ENCODE peak calls at places on chromosomes 6 and 20, in five cellular contexts. One of them, this sample, is unnamed.
A peak's percentile ranks its signal among the peaks of the same experiment; 100 is the strongest.

GRCh38 chr6:93575495-93575894 is 156.1 kb upstream of the EPHA7 start:
- DNase-seq in amygdala: no peak
- DNase-seq in SK-MEL-5: no peak
- DNase-seq in neural crest cell: no peak
- DNase-seq in HFFc6: no peak
- DNase-seq in this sample: no peak

GRCh38 chr6:45253457-45253856 is 74.7 kb upstream of the RUNX2 start:
- DNase-seq in amygdala: no peak
- DNase-seq in SK-MEL-5: no peak
- DNase-seq in neural crest cell: no peak
- DNase-seq in HFFc6: no peak
- DNase-seq in this sample: no peak

GRCh38 chr20:32497589-32498224 is 87.4 kb downstream of the NOL4L start:
- DNase-seq in amygdala: no peak
- DNase-seq in SK-MEL-5: no peak
- DNase-seq in neural crest cell: no peak
- DNase-seq in HFFc6: no peak
- DNase-seq in this sample: no peak

GRCh38 chr20:21396045-21396893 is 1.1 kb downstream of the NKX2-4 start:
- DNase-seq in amygdala: no peak
- DNase-seq in SK-MEL-5: no peak
- DNase-seq in neural crest cell: no peak
- DNase-seq in HFFc6: no peak
- DNase-seq in this sample: no peak

GRCh38 chr6:134328138-134328537 is 10.2 kb upstream of the SGK1 start:
- DNase-seq in amygdala: no peak
- DNase-seq in SK-MEL-5: no peak
- DNase-seq in neural crest cell: no peak
- DNase-seq in HFFc6: no peak
- DNase-seq in this sample: no peak

GRCh38 chr6:2733324-2733723 is 17.4 kb downstream of the MYLK4 start:
- DNase-seq in amygdala: peak; percentile 27
- DNase-seq in SK-MEL-5: no peak
- DNase-seq in neural crest cell: no peak
- DNase-seq in HFFc6: no peak
- DNase-seq in this sample: no peak

GRCh38 chr6:167275436-167275835 is 15.7 kb upstream of the UNC93A start:
- DNase-seq in amygdala: no peak
- DNase-seq in SK-MEL-5: no peak
- DNase-seq in neural crest cell: no peak
- DNase-seq in HFFc6: no peak
- DNase-seq in this sample: no peak

GRCh38 chr20:62782149-62782892 is 14.0 kb upstream of the MRGBP start:
- DNase-seq in amygdala: no peak
- DNase-seq in SK-MEL-5: peak; percentile 72
- DNase-seq in neural crest cell: no peak
- DNase-seq in HFFc6: no peak
- DNase-seq in this sample: no peak

GRCh38 chr6:135012764-135013163 is 41.9 kb downstream of the HBS1L start:
- DNase-seq in amygdala: no peak
- DNase-seq in SK-MEL-5: no peak
- DNase-seq in neural crest cell: no peak
- DNase-seq in HFFc6: peak; percentile 60
- DNase-seq in this sample: no peak

GRCh38 chr6:108968746-108969316 is 120.6 kb downstream of the ARMC2 start:
- DNase-seq in amygdala: no peak
- DNase-seq in SK-MEL-5: no peak
- DNase-seq in neural crest cell: no peak
- DNase-seq in HFFc6: no peak
- DNase-seq in this sample: no peak

GRCh38 chr20:58458342-58459057 is 56.7 kb downstream of the APCDD1L start:
- DNase-seq in amygdala: no peak
- DNase-seq in SK-MEL-5: no peak
- DNase-seq in neural crest cell: no peak
- DNase-seq in HFFc6: no peak
- DNase-seq in this sample: no peak

GRCh38 chr6:37540390-37540789 is 40.7 kb upstream of the CCDC167 start:
- DNase-seq in amygdala: no peak
- DNase-seq in SK-MEL-5: peak; percentile 17
- DNase-seq in neural crest cell: no peak
- DNase-seq in HFFc6: no peak
- DNase-seq in this sample: no peak

GRCh38 chr20:24149881-24150307 is 161.3 kb upstream of the GGTLC1 start:
- DNase-seq in amygdala: no peak
- DNase-seq in SK-MEL-5: peak; percentile 71
- DNase-seq in neural crest cell: peak; percentile 56
- DNase-seq in HFFc6: no peak
- DNase-seq in this sample: no peak

GRCh38 chr6:37308084-37308817 is 45.5 kb upstream of the RNF8 start:
- DNase-seq in amygdala: no peak
- DNase-seq in SK-MEL-5: no peak
- DNase-seq in neural crest cell: no peak
- DNase-seq in HFFc6: peak; percentile 18
- DNase-seq in this sample: no peak

GRCh38 chr6:148524976-148525375 is 182.3 kb downstream of the SASH1 start:
- DNase-seq in amygdala: no peak
- DNase-seq in SK-MEL-5: no peak
- DNase-seq in neural crest cell: no peak
- DNase-seq in HFFc6: peak; percentile 88
- DNase-seq in this sample: no peak

GRCh38 chr20:52676282-52676995 is 295.7 kb upstream of the TSHZ2 start:
- DNase-seq in amygdala: no peak
- DNase-seq in SK-MEL-5: no peak
- DNase-seq in neural crest cell: no peak
- DNase-seq in HFFc6: no peak
- DNase-seq in this sample: no peak

GRCh38 chr20:47318027-47318595 is 38.4 kb downstream of the ZMYND8 start:
- DNase-seq in amygdala: peak; percentile 67
- DNase-seq in SK-MEL-5: no peak
- DNase-seq in neural crest cell: no peak
- DNase-seq in HFFc6: peak; percentile 46
- DNase-seq in this sample: no peak

GRCh38 chr20:4699216-4699615 is 22.5 kb upstream of the PRND start:
- DNase-seq in amygdala: no peak
- DNase-seq in SK-MEL-5: no peak
- DNase-seq in neural crest cell: no peak
- DNase-seq in HFFc6: no peak
- DNase-seq in this sample: no peak

GRCh38 chr6:43516367-43516696 is 394 bp downstream of the YIPF3 start:
- DNase-seq in amygdala: no peak
- DNase-seq in SK-MEL-5: no peak
- DNase-seq in neural crest cell: no peak
- DNase-seq in HFFc6: no peak
- DNase-seq in this sample: no peak

GRCh38 chr6:116351101-116351500 is 19.6 kb upstream of the DSE start:
- DNase-seq in amygdala: no peak
- DNase-seq in SK-MEL-5: no peak
- DNase-seq in neural crest cell: no peak
- DNase-seq in HFFc6: no peak
- DNase-seq in this sample: no peak

GRCh38 chr20:42378826-42379225 is 760.6 kb upstream of the CHD6 start:
- DNase-seq in amygdala: peak; percentile 10
- DNase-seq in SK-MEL-5: no peak
- DNase-seq in neural crest cell: no peak
- DNase-seq in HFFc6: no peak
- DNase-seq in this sample: no peak

GRCh38 chr6:150624199-150624598 is 24.5 kb downstream of the PLEKHG1 start:
- DNase-seq in amygdala: no peak
- DNase-seq in SK-MEL-5: no peak
- DNase-seq in neural crest cell: no peak
- DNase-seq in HFFc6: no peak
- DNase-seq in this sample: no peak

GRCh38 chr6:21887301-21888185 is 294.0 kb downstream of the SOX4 start:
- DNase-seq in amygdala: no peak
- DNase-seq in SK-MEL-5: no peak
- DNase-seq in neural crest cell: no peak
- DNase-seq in HFFc6: peak; percentile 5
- DNase-seq in this sample: no peak

GRCh38 chr6:167588920-167589614 is 237.6 kb upstream of the AFDN start:
- DNase-seq in amygdala: no peak
- DNase-seq in SK-MEL-5: no peak
- DNase-seq in neural crest cell: no peak
- DNase-seq in HFFc6: no peak
- DNase-seq in this sample: no peak

GRCh38 chr6:148269386-148269785 is 73.3 kb upstream of the SASH1 start:
- DNase-seq in amygdala: no peak
- DNase-seq in SK-MEL-5: no peak
- DNase-seq in neural crest cell: no peak
- DNase-seq in HFFc6: no peak
- DNase-seq in this sample: no peak

GRCh38 chr6:143270026-143270425 is 180.5 kb downstream of the ADAT2 start:
- DNase-seq in amygdala: no peak
- DNase-seq in SK-MEL-5: no peak
- DNase-seq in neural crest cell: no peak
- DNase-seq in HFFc6: no peak
- DNase-seq in this sample: no peak

GRCh38 chr6:3603443-3604130 is 146.7 kb upstream of the SLC22A23 start:
- DNase-seq in amygdala: no peak
- DNase-seq in SK-MEL-5: no peak
- DNase-seq in neural crest cell: no peak
- DNase-seq in HFFc6: no peak
- DNase-seq in this sample: no peak

GRCh38 chr6:4466769-4467480 is 309.3 kb upstream of the CDYL start:
- DNase-seq in amygdala: no peak
- DNase-seq in SK-MEL-5: peak; percentile 59
- DNase-seq in neural crest cell: no peak
- DNase-seq in HFFc6: peak; percentile 50
- DNase-seq in this sample: no peak

GRCh38 chr6:12026833-12027232 is 14.7 kb downstream of the HIVEP1 start:
- DNase-seq in amygdala: no peak
- DNase-seq in SK-MEL-5: no peak
- DNase-seq in neural crest cell: no peak
- DNase-seq in HFFc6: no peak
- DNase-seq in this sample: no peak

GRCh38 chr20:56003966-56004365 is 1.4 kb downstream of the CBLN4 start:
- DNase-seq in amygdala: no peak
- DNase-seq in SK-MEL-5: no peak
- DNase-seq in neural crest cell: no peak
- DNase-seq in HFFc6: no peak
- DNase-seq in this sample: peak; percentile 15

GRCh38 chr6:34792605-34793500 is 970 bp downstream of the BLTP3A start:
- DNase-seq in amygdala: peak; percentile 15
- DNase-seq in SK-MEL-5: peak; percentile 25
- DNase-seq in neural crest cell: peak; percentile 6
- DNase-seq in HFFc6: peak; percentile 50
- DNase-seq in this sample: peak; percentile 8

GRCh38 chr20:38804682-38805501 is 605 bp upstream of the PPP1R16B start:
- DNase-seq in amygdala: peak; percentile 26
- DNase-seq in SK-MEL-5: no peak
- DNase-seq in neural crest cell: no peak
- DNase-seq in HFFc6: no peak
- DNase-seq in this sample: no peak

This sample was measured in occipital lobe.